ENCODE peak calls at places on chromosomes 6 and 20, in nine cellular contexts. One of them, this sample, is unnamed.

GRCh38 chr6:25311251-25311910 is 32.2 kb downstream of the CARMIL1 start:
- DNase-seq in progenitor cell of endocrine pancreas: no peak
- DNase-seq in GM06990: no peak
- DNase-seq in mucosa of descending colon: no peak
- DNase-seq in astrocyte: peak; percentile 64
- DNase-seq in mesothelial cell of epicardium: no peak
- DNase-seq in fibroblast of pulmonary artery: peak; percentile 42
- DNase-seq in CD14-positive monocyte: no peak
- DNase-seq in transverse colon: no peak
- DNase-seq in this sample: peak; percentile 91

GRCh38 chr6:21740719-21741118 is 147.2 kb downstream of the SOX4 start:
- DNase-seq in progenitor cell of endocrine pancreas: no peak
- DNase-seq in GM06990: no peak
- DNase-seq in mucosa of descending colon: no peak
- DNase-seq in astrocyte: peak; percentile 92
- DNase-seq in mesothelial cell of epicardium: no peak
- DNase-seq in fibroblast of pulmonary artery: peak; percentile 51
- DNase-seq in CD14-positive monocyte: no peak
- DNase-seq in transverse colon: no peak
- DNase-seq in this sample: no peak

GRCh38 chr20:41299899-41300298 is 17.6 kb downstream of the ZHX3 start:
- DNase-seq in progenitor cell of endocrine pancreas: no peak
- DNase-seq in GM06990: no peak
- DNase-seq in mucosa of descending colon: no peak
- DNase-seq in astrocyte: no peak
- DNase-seq in mesothelial cell of epicardium: no peak
- DNase-seq in fibroblast of pulmonary artery: no peak
- DNase-seq in CD14-positive monocyte: no peak
- DNase-seq in transverse colon: no peak
- DNase-seq in this sample: no peak

GRCh38 chr6:113995632-113996031 is 24.7 kb upstream of the HDAC2 start:
- DNase-seq in progenitor cell of endocrine pancreas: no peak
- DNase-seq in GM06990: no peak
- DNase-seq in mucosa of descending colon: peak; percentile 56
- DNase-seq in astrocyte: peak; percentile 98
- DNase-seq in mesothelial cell of epicardium: no peak
- DNase-seq in fibroblast of pulmonary artery: peak; percentile 96
- DNase-seq in CD14-positive monocyte: no peak
- DNase-seq in transverse colon: peak; percentile 27
- DNase-seq in this sample: no peak

GRCh38 chr6:27352850-27353249 is 35.7 kb upstream of the ZNF391 start:
- DNase-seq in progenitor cell of endocrine pancreas: no peak
- DNase-seq in GM06990: no peak
- DNase-seq in mucosa of descending colon: no peak
- DNase-seq in astrocyte: no peak
- DNase-seq in mesothelial cell of epicardium: no peak
- DNase-seq in fibroblast of pulmonary artery: no peak
- DNase-seq in CD14-positive monocyte: no peak
- DNase-seq in transverse colon: no peak
- DNase-seq in this sample: no peak

GRCh38 chr6:16238057-16238657 is at the start of gene GMPR:
- DNase-seq in progenitor cell of endocrine pancreas: peak; percentile 41
- DNase-seq in GM06990: peak; percentile 79
- DNase-seq in mucosa of descending colon: peak; percentile 83
- DNase-seq in astrocyte: no peak
- DNase-seq in mesothelial cell of epicardium: no peak
- DNase-seq in fibroblast of pulmonary artery: peak; percentile 59
- DNase-seq in CD14-positive monocyte: peak; percentile 79
- DNase-seq in transverse colon: peak; percentile 82
- DNase-seq in this sample: peak; percentile 44

GRCh38 chr20:1331801-1332453 is 3.0 kb upstream of the SDCBP2 start:
- DNase-seq in progenitor cell of endocrine pancreas: no peak
- DNase-seq in GM06990: no peak
- DNase-seq in mucosa of descending colon: no peak
- DNase-seq in astrocyte: no peak
- DNase-seq in mesothelial cell of epicardium: no peak
- DNase-seq in fibroblast of pulmonary artery: no peak
- DNase-seq in CD14-positive monocyte: no peak
- DNase-seq in transverse colon: no peak
- DNase-seq in this sample: no peak

GRCh38 chr20:25079171-25079570 is 2.8 kb downstream of the VSX1 start:
- DNase-seq in progenitor cell of endocrine pancreas: no peak
- DNase-seq in GM06990: no peak
- DNase-seq in mucosa of descending colon: peak; percentile 69
- DNase-seq in astrocyte: no peak
- DNase-seq in mesothelial cell of epicardium: no peak
- DNase-seq in fibroblast of pulmonary artery: no peak
- DNase-seq in CD14-positive monocyte: no peak
- DNase-seq in transverse colon: peak; percentile 73
- DNase-seq in this sample: no peak

GRCh38 chr20:61993058-61993457 is 72.6 kb downstream of the TAF4 start:
- DNase-seq in progenitor cell of endocrine pancreas: no peak
- DNase-seq in GM06990: no peak
- DNase-seq in mucosa of descending colon: no peak
- DNase-seq in astrocyte: no peak
- DNase-seq in mesothelial cell of epicardium: no peak
- DNase-seq in fibroblast of pulmonary artery: no peak
- DNase-seq in CD14-positive monocyte: no peak
- DNase-seq in transverse colon: no peak
- DNase-seq in this sample: no peak

GRCh38 chr20:37538003-37538402 is 10.3 kb upstream of the BLCAP start:
- DNase-seq in progenitor cell of endocrine pancreas: no peak
- DNase-seq in GM06990: no peak
- DNase-seq in mucosa of descending colon: no peak
- DNase-seq in astrocyte: peak; percentile 44
- DNase-seq in mesothelial cell of epicardium: no peak
- DNase-seq in fibroblast of pulmonary artery: peak; percentile 74
- DNase-seq in CD14-positive monocyte: no peak
- DNase-seq in transverse colon: no peak
- DNase-seq in this sample: peak; percentile 62

GRCh38 chr6:37367557-37367956 is 13.8 kb downstream of the RNF8 start:
- DNase-seq in progenitor cell of endocrine pancreas: no peak
- DNase-seq in GM06990: no peak
- DNase-seq in mucosa of descending colon: no peak
- DNase-seq in astrocyte: no peak
- DNase-seq in mesothelial cell of epicardium: no peak
- DNase-seq in fibroblast of pulmonary artery: no peak
- DNase-seq in CD14-positive monocyte: no peak
- DNase-seq in transverse colon: no peak
- DNase-seq in this sample: no peak

GRCh38 chr6:108947114-108947854 is 99.1 kb downstream of the ARMC2 start:
- DNase-seq in progenitor cell of endocrine pancreas: no peak
- DNase-seq in GM06990: no peak
- DNase-seq in mucosa of descending colon: no peak
- DNase-seq in astrocyte: peak; percentile 65
- DNase-seq in mesothelial cell of epicardium: no peak
- DNase-seq in fibroblast of pulmonary artery: peak; percentile 85
- DNase-seq in CD14-positive monocyte: no peak
- DNase-seq in transverse colon: no peak
- DNase-seq in this sample: peak; percentile 19

GRCh38 chr6:1820165-1820564 is 210.4 kb downstream of the FOXC1 start:
- DNase-seq in progenitor cell of endocrine pancreas: no peak
- DNase-seq in GM06990: no peak
- DNase-seq in mucosa of descending colon: no peak
- DNase-seq in astrocyte: peak; percentile 47
- DNase-seq in mesothelial cell of epicardium: no peak
- DNase-seq in fibroblast of pulmonary artery: peak; percentile 84
- DNase-seq in CD14-positive monocyte: no peak
- DNase-seq in transverse colon: no peak
- DNase-seq in this sample: no peak

GRCh38 chr6:11969092-11969491 is 43.0 kb upstream of the HIVEP1 start:
- DNase-seq in progenitor cell of endocrine pancreas: no peak
- DNase-seq in GM06990: no peak
- DNase-seq in mucosa of descending colon: no peak
- DNase-seq in astrocyte: peak; percentile 87
- DNase-seq in mesothelial cell of epicardium: no peak
- DNase-seq in fibroblast of pulmonary artery: peak; percentile 88
- DNase-seq in CD14-positive monocyte: no peak
- DNase-seq in transverse colon: no peak
- DNase-seq in this sample: no peak

GRCh38 chr6:130947464-130947863 is 115.6 kb downstream of the EPB41L2 start:
- DNase-seq in progenitor cell of endocrine pancreas: no peak
- DNase-seq in GM06990: no peak
- DNase-seq in mucosa of descending colon: no peak
- DNase-seq in astrocyte: no peak
- DNase-seq in mesothelial cell of epicardium: no peak
- DNase-seq in fibroblast of pulmonary artery: no peak
- DNase-seq in CD14-positive monocyte: no peak
- DNase-seq in transverse colon: no peak
- DNase-seq in this sample: no peak

GRCh38 chr6:134172020-134172766 is 119.8 kb upstream of the SLC2A12 start:
- DNase-seq in progenitor cell of endocrine pancreas: no peak
- DNase-seq in GM06990: no peak
- DNase-seq in mucosa of descending colon: no peak
- DNase-seq in astrocyte: no peak
- DNase-seq in mesothelial cell of epicardium: no peak
- DNase-seq in fibroblast of pulmonary artery: peak; percentile 52
- DNase-seq in CD14-positive monocyte: no peak
- DNase-seq in transverse colon: no peak
- DNase-seq in this sample: no peak

GRCh38 chr6:134169881-134170486 is 117.6 kb upstream of the SLC2A12 start:
- DNase-seq in progenitor cell of endocrine pancreas: no peak
- DNase-seq in GM06990: no peak
- DNase-seq in mucosa of descending colon: no peak
- DNase-seq in astrocyte: no peak
- DNase-seq in mesothelial cell of epicardium: no peak
- DNase-seq in fibroblast of pulmonary artery: peak; percentile 66
- DNase-seq in CD14-positive monocyte: no peak
- DNase-seq in transverse colon: no peak
- DNase-seq in this sample: no peak

GRCh38 chr6:134168580-134169223 is 116.3 kb upstream of the SLC2A12 start:
- DNase-seq in progenitor cell of endocrine pancreas: no peak
- DNase-seq in GM06990: no peak
- DNase-seq in mucosa of descending colon: no peak
- DNase-seq in astrocyte: no peak
- DNase-seq in mesothelial cell of epicardium: no peak
- DNase-seq in fibroblast of pulmonary artery: peak; percentile 68
- DNase-seq in CD14-positive monocyte: no peak
- DNase-seq in transverse colon: no peak
- DNase-seq in this sample: no peak

GRCh38 chr6:134171517-134171916 is 119.1 kb upstream of the SLC2A12 start:
- DNase-seq in progenitor cell of endocrine pancreas: no peak
- DNase-seq in GM06990: no peak
- DNase-seq in mucosa of descending colon: no peak
- DNase-seq in astrocyte: no peak
- DNase-seq in mesothelial cell of epicardium: no peak
- DNase-seq in fibroblast of pulmonary artery: peak; percentile 69
- DNase-seq in CD14-positive monocyte: no peak
- DNase-seq in transverse colon: no peak
- DNase-seq in this sample: no peak

GRCh38 chr6:134170844-134171243 is 118.4 kb upstream of the SLC2A12 start:
- DNase-seq in progenitor cell of endocrine pancreas: no peak
- DNase-seq in GM06990: no peak
- DNase-seq in mucosa of descending colon: no peak
- DNase-seq in astrocyte: no peak
- DNase-seq in mesothelial cell of epicardium: peak; percentile 38
- DNase-seq in fibroblast of pulmonary artery: peak; percentile 68
- DNase-seq in CD14-positive monocyte: no peak
- DNase-seq in transverse colon: no peak
- DNase-seq in this sample: no peak
- TF ChIP-seq CTCF in progenitor cell of endocrine pancreas: no peak
- TF ChIP-seq CTCF in GM06990: no peak
- TF ChIP-seq CTCF in mucosa of descending colon: no peak
- TF ChIP-seq CTCF in astrocyte: no peak
- TF ChIP-seq CTCF in mesothelial cell of epicardium: peak; percentile 23
- TF ChIP-seq CTCF in fibroblast of pulmonary artery: no peak
- TF ChIP-seq CTCF in CD14-positive monocyte: no peak
- TF ChIP-seq CTCF in transverse colon: no peak
- TF ChIP-seq CTCF in this sample: no peak

GRCh38 chr6:154615483-154616025 is 105.1 kb upstream of the CNKSR3 start:
- DNase-seq in progenitor cell of endocrine pancreas: no peak
- DNase-seq in GM06990: no peak
- DNase-seq in mucosa of descending colon: peak; percentile 93
- DNase-seq in astrocyte: peak; percentile 62
- DNase-seq in mesothelial cell of epicardium: peak; percentile 23
- DNase-seq in fibroblast of pulmonary artery: peak; percentile 87
- DNase-seq in CD14-positive monocyte: no peak
- DNase-seq in transverse colon: peak; percentile 91
- DNase-seq in this sample: peak; percentile 79
- TF ChIP-seq CTCF in progenitor cell of endocrine pancreas: no peak
- TF ChIP-seq CTCF in GM06990: no peak
- TF ChIP-seq CTCF in mucosa of descending colon: peak; percentile 25
- TF ChIP-seq CTCF in astrocyte: no peak
- TF ChIP-seq CTCF in mesothelial cell of epicardium: no peak
- TF ChIP-seq CTCF in fibroblast of pulmonary artery: peak; percentile 2
- TF ChIP-seq CTCF in CD14-positive monocyte: no peak
- TF ChIP-seq CTCF in transverse colon: peak; percentile 42
- TF ChIP-seq CTCF in this sample: no peak

GRCh38 chr6:8063762-8064637 is at the start of gene BLOC1S5:
- DNase-seq in progenitor cell of endocrine pancreas: peak; percentile 96
- DNase-seq in GM06990: peak; percentile 96
- DNase-seq in mucosa of descending colon: peak; percentile 96
- DNase-seq in astrocyte: peak; percentile 90
- DNase-seq in mesothelial cell of epicardium: peak; percentile 92
- DNase-seq in fibroblast of pulmonary artery: peak; percentile 97
- DNase-seq in CD14-positive monocyte: peak; percentile 97
- DNase-seq in transverse colon: peak; percentile 98
- DNase-seq in this sample: peak; percentile 90
- TF ChIP-seq CTCF in progenitor cell of endocrine pancreas: no peak
- TF ChIP-seq CTCF in GM06990: no peak
- TF ChIP-seq CTCF in mucosa of descending colon: no peak
- TF ChIP-seq CTCF in astrocyte: no peak
- TF ChIP-seq CTCF in mesothelial cell of epicardium: no peak
- TF ChIP-seq CTCF in fibroblast of pulmonary artery: no peak
- TF ChIP-seq CTCF in CD14-positive monocyte: no peak
- TF ChIP-seq CTCF in transverse colon: no peak
- TF ChIP-seq CTCF in this sample: no peak

GRCh38 chr6:10733151-10733715 is 10.4 kb downstream of the TMEM14C start:
- DNase-seq in progenitor cell of endocrine pancreas: no peak
- DNase-seq in GM06990: no peak
- DNase-seq in mucosa of descending colon: no peak
- DNase-seq in astrocyte: peak; percentile 53
- DNase-seq in mesothelial cell of epicardium: no peak
- DNase-seq in fibroblast of pulmonary artery: no peak
- DNase-seq in CD14-positive monocyte: no peak
- DNase-seq in transverse colon: no peak
- DNase-seq in this sample: no peak
- TF ChIP-seq CTCF in progenitor cell of endocrine pancreas: no peak
- TF ChIP-seq CTCF in GM06990: no peak
- TF ChIP-seq CTCF in mucosa of descending colon: no peak
- TF ChIP-seq CTCF in astrocyte: no peak
- TF ChIP-seq CTCF in mesothelial cell of epicardium: no peak
- TF ChIP-seq CTCF in fibroblast of pulmonary artery: no peak
- TF ChIP-seq CTCF in CD14-positive monocyte: no peak
- TF ChIP-seq CTCF in transverse colon: no peak
- TF ChIP-seq CTCF in this sample: no peak